ENCODE peak calls at places on chromosome 9, in seven cellular contexts. M is mammary epithelial cell, A is fibroblast of lung, X is HepG2, P is neural progenitor cell, T is K562, W is GM12878. D is an unnamed sample.

GRCh38 chr9:38339496-38339895 is 53.0 kb upstream of the ALDH1B1 start:
- DNase-seq in T (no peak), A (peak; percentile 77), W (no peak), P (no peak), M (no peak), X (no peak), D (peak; percentile 72)

GRCh38 chr9:131398204-131398603 is 4.3 kb downstream of the PRRC2B start:
- DNase-seq in T (peak; percentile 16), X (no peak), M (peak; percentile 68), W (peak; percentile 64), P (no peak), A (peak; percentile 71), D (peak; percentile 64)

GRCh38 chr9:34463098-34463900 is 4.7 kb downstream of the DNAI1 start:
- DNase-seq in X (no peak), T (no peak), W (no peak), A (peak; percentile 79), P (no peak), M (peak; percentile 90), D (peak; percentile 73)

GRCh38 chr9:93114984-93115335 is 18.9 kb downstream of the CARD19 start:
- DNase-seq in W (no peak), T (no peak), A (no peak), X (no peak), P (no peak), M (no peak), D (no peak)

GRCh38 chr9:23683021-23683431 is 143.0 kb downstream of the ELAVL2 start:
- DNase-seq in X (no peak), A (peak; percentile 49), M (peak; percentile 49), T (no peak), P (no peak), W (no peak), D (peak; percentile 40)

GRCh38 chr9:14399736-14400657 is 86.1 kb upstream of the NFIB start:
- DNase-seq in T (no peak), A (no peak), P (no peak), M (no peak), X (no peak), W (no peak), D (no peak)

GRCh38 chr9:89690334-89690912 is 85.6 kb downstream of the GADD45G start:
- DNase-seq in W (peak; percentile 64), P (no peak), T (no peak), M (no peak), X (no peak), A (no peak), D (no peak)

GRCh38 chr9:97773723-97774122 is 76.6 kb upstream of the XPA start:
- DNase-seq in P (no peak), A (peak; percentile 49), W (no peak), X (no peak), T (peak; percentile 36), M (no peak), D (peak; percentile 35)

GRCh38 chr9:108297025-108297424 is 558.8 kb downstream of the ACTL7B start:
- DNase-seq in W (no peak), A (peak; percentile 74), T (no peak), P (no peak), X (no peak), M (peak; percentile 26), D (peak; percentile 73)

GRCh38 chr9:18566125-18566524 is 92.2 kb downstream of the ADAMTSL1 start:
- DNase-seq in P (no peak), T (no peak), M (peak; percentile 70), A (peak; percentile 93), X (no peak), W (no peak), D (peak; percentile 93)

GRCh38 chr9:5949103-5949699 is 58.5 kb downstream of the MLANA start:
- DNase-seq in M (peak; percentile 21), P (no peak), X (no peak), A (peak; percentile 24), T (no peak), W (peak; percentile 15), D (peak; percentile 7)

GRCh38 chr9:35108461-35108860 is 5.5 kb upstream of the STOML2 start:
- DNase-seq in W (no peak), X (no peak), A (no peak), M (no peak), T (no peak), P (no peak), D (no peak)

GRCh38 chr9:92961627-92962302 is 14.4 kb downstream of the FGD3 start:
- DNase-seq in A (no peak), P (no peak), W (no peak), T (no peak), X (no peak), M (no peak), D (no peak)

GRCh38 chr9:6632516-6633328 is 12.8 kb downstream of the GLDC start:
- DNase-seq in P (no peak), W (peak; percentile 87), M (no peak), T (peak; percentile 16), A (no peak), X (peak; percentile 74), D (no peak)

GRCh38 chr9:123267481-123268239 is 726 bp downstream of the STRBP start:
- DNase-seq in X (no peak), M (no peak), P (peak; percentile 49), A (no peak), W (no peak), T (peak; percentile 28), D (no peak)

GRCh38 chr9:23826120-23826629 is at the start of gene ELAVL2:
- DNase-seq in A (peak; percentile 96), T (no peak), P (peak; percentile 99), X (no peak), M (peak; percentile 100), W (peak; percentile 26), D (peak; percentile 95)

GRCh38 chr9:14722391-14723035 is at the start of gene CER1:
- DNase-seq in P (peak; percentile 88), W (no peak), X (no peak), A (no peak), M (no peak), T (no peak), D (no peak)

GRCh38 chr9:71683598-71684235 is 84.6 kb downstream of the CEMIP2 start:
- DNase-seq in A (peak; percentile 86), M (peak; percentile 83), X (no peak), W (no peak), T (no peak), P (peak; percentile 49), D (peak; percentile 82)

GRCh38 chr9:130041648-130042405 is 1.2 kb downstream of the FNBP1 start:
- DNase-seq in T (no peak), P (peak; percentile 52), W (no peak), X (no peak), A (peak; percentile 39), M (peak; percentile 29), D (no peak)
- H4K20me1 ChIP-seq in T (no peaks in the 10 kb centered on the region), P (peaks cover 38% of the 10 kb centered on the region), W (no peaks in the 10 kb centered on the region), X (peaks cover 3% of the 10 kb centered on the region), A (no peaks in the 10 kb centered on the region), M (no peaks in the 10 kb centered on the region), D (peaks cover 42% of the 10 kb centered on the region)

GRCh38 chr9:136643596-136644342 is 18.9 kb upstream of the EGFL7 start:
- DNase-seq in M (no peak), T (no peak), W (no peak), P (peak; percentile 45), A (no peak), X (no peak), D (no peak)
- TF ChIP-seq EZH2 in M (no peak), T (no peak), W (no peak), P (no peak), A (no peak), X (no peak), D (no peak)

GRCh38 chr9:98808879-98809278 is 1.4 kb downstream of the GALNT12 start:
- DNase-seq in T (no peak), X (no peak), M (no peak), P (no peak), W (no peak), A (no peak), D (no peak)
- H3K4me1 ChIP-seq in T (peaks cover 31% of the 10 kb centered on the region), X (no peaks in the 10 kb centered on the region), M (peaks cover 43% of the 10 kb centered on the region), P (peaks cover 29% of the 10 kb centered on the region), W (peaks cover 4% of the 10 kb centered on the region), A (peaks cover 12% of the 10 kb centered on the region), D (peaks cover 16% of the 10 kb centered on the region)

GRCh38 chr9:82091100-82091499 is 102.5 kb downstream of the SPATA31D1 start:
- DNase-seq in X (no peak), T (no peak), P (no peak), W (no peak), A (peak; percentile 57), M (no peak), D (peak; percentile 31)
- H4K20me1 ChIP-seq in X (no peaks in the 10 kb centered on the region), T (no peaks in the 10 kb centered on the region), P (no peaks in the 10 kb centered on the region), W (no peaks in the 10 kb centered on the region), A (no peaks in the 10 kb centered on the region), M (no peaks in the 10 kb centered on the region), D (no peaks in the 10 kb centered on the region)